ENCODE peak calls at places on chromosomes 11 and 22, in eight cellular contexts. E, O, H, N, L, W, C and X are unnamed samples.

GRCh38 chr11:125941241-125941605 is 4.6 kb upstream of the VSIG10L2 start:
- DNase-seq in E (no peak), O (peak; percentile 18), H (no peak), N (no peak), L (no peak), W (no peak), C (peak; percentile 25), X (no peak)

GRCh38 chr11:66363805-66364535 is 7.6 kb downstream of the SLC29A2 start:
- DNase-seq in E (peak; percentile 27), O (no peak), H (no peak), N (peak; percentile 71), L (peak; percentile 71), W (peak; percentile 77), C (peak; percentile 78), X (no peak)

GRCh38 chr11:94271885-94272372 is 32.5 kb upstream of the IZUMO1R start:
- DNase-seq in E (no peak), O (no peak), H (no peak), N (no peak), L (no peak), W (no peak), C (no peak), X (no peak)

GRCh38 chr11:18775492-18776292 is 15.9 kb downstream of the PTPN5 start:
- DNase-seq in E (peak; percentile 60), O (no peak), H (peak; percentile 36), N (peak; percentile 79), L (peak; percentile 72), W (peak; percentile 79), C (peak; percentile 59), X (no peak)

GRCh38 chr11:106391771-106392412 is 314.4 kb downstream of the AASDHPPT start:
- DNase-seq in E (peak; percentile 74), O (no peak), H (no peak), N (peak; percentile 89), L (no peak), W (no peak), C (no peak), X (no peak)

GRCh38 chr11:133928628-133929059 is 28.1 kb downstream of the IGSF9B start:
- DNase-seq in E (peak; percentile 63), O (no peak), H (no peak), N (peak; percentile 43), L (no peak), W (no peak), C (peak; percentile 63), X (no peak)

GRCh38 chr11:113014731-113015455 is 53.7 kb downstream of the NCAM1 start:
- DNase-seq in E (peak; percentile 37), O (peak; percentile 69), H (no peak), N (no peak), L (peak; percentile 48), W (no peak), C (no peak), X (peak; percentile 53)

GRCh38 chr11:74957937-74958629 is 9.0 kb downstream of the SPCS2 start:
- DNase-seq in E (no peak), O (no peak), H (no peak), N (no peak), L (no peak), W (no peak), C (no peak), X (no peak)

DNA sequence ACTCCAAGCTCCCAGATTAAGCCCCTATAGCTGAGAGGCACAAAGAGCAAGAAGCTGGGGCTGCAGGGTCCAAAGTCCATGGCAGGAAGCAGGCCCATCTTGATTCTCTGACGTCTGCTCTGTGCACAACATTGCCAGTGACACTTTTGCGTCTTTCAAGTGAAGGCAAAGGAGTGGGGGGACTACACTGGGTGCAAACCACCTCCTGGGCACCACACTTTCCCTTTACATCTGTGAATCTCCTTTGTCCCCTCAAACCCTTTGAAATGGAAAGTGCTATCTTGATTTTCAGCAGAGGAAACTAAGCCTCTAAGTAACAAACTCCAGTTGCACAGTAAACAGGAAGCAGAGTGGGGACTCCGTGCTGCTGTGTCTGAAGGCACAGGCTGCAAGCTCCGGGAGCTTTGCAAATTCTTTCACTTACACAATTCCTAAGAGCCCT is 428.0 kb downstream of the LARGE1 start:
- DNase-seq in E (no peak), O (no peak), H (no peak), N (no peak), L (no peak), W (no peak), C (no peak), X (no peak)
- H3K4me1 ChIP-seq in E (peaks cover 16% of the 10 kb centered on the region), O (peaks cover 13% of the 10 kb centered on the region), H (peaks cover 31% of the 10 kb centered on the region), N (no peaks in the 10 kb centered on the region), L (peaks cover 5% of the 10 kb centered on the region), W (no peaks in the 10 kb centered on the region), C (no peaks in the 10 kb centered on the region), X (no peaks in the 10 kb centered on the region)

GRCh38 chr22:32422062-32422461 is 10.0 kb upstream of the RTCB start:
- DNase-seq in E (no peak), O (no peak), H (no peak), N (no peak), L (no peak), W (no peak), C (no peak), X (no peak)
- H3K27me3 ChIP-seq in E (peaks cover 74% of the 10 kb centered on the region), O (no peaks in the 10 kb centered on the region), H (peaks cover 8% of the 10 kb centered on the region), N (peaks cover 55% of the 10 kb centered on the region), L (peaks cover 4% of the 10 kb centered on the region), W (no peaks in the 10 kb centered on the region), C (peaks cover 7% of the 10 kb centered on the region), X (no peaks in the 10 kb centered on the region)

DNA sequence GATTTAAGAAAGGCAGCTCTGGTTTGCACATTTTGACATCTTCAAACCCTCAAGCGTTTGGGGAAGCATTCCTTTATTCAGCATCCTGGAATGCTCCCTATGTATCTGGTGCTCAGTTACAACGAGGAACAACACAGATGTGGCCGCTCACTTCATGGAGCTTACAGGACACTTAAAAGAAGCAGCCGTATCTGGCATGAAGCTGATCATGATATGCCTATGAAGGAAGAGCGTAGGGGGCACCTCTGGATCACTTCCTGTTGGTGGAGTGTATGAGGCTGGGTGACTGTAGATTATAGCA is 72.3 kb upstream of the TP53I11 start:
- DNase-seq in E (no peak), O (no peak), H (no peak), N (no peak), L (no peak), W (no peak), C (peak; percentile 29), X (no peak)
- H3K4me1 ChIP-seq in E (peaks cover 20% of the 10 kb centered on the region), O (peaks cover 41% of the 10 kb centered on the region), H (peaks cover 36% of the 10 kb centered on the region), N (no peaks in the 10 kb centered on the region), L (peaks cover 24% of the 10 kb centered on the region), W (no peaks in the 10 kb centered on the region), C (peaks cover 5% of the 10 kb centered on the region), X (no peaks in the 10 kb centered on the region)

GRCh38 chr11:119602745-119603373 is 126.1 kb downstream of the NECTIN1 start:
- DNase-seq in E (no peak), O (no peak), H (no peak), N (no peak), L (no peak), W (no peak), C (no peak), X (no peak)
- H3K27me3 ChIP-seq in E (peaks cover 38% of the 10 kb centered on the region), O (no peaks in the 10 kb centered on the region), H (no peaks in the 10 kb centered on the region), N (no peaks in the 10 kb centered on the region), L (peaks cover 13% of the 10 kb centered on the region), W (no peaks in the 10 kb centered on the region), C (no peaks in the 10 kb centered on the region), X (no peaks in the 10 kb centered on the region)

GRCh38 chr22:42649261-42650056 is at the start of gene CYB5R3:
- DNase-seq in E (peak; percentile 92), O (peak; percentile 80), H (peak; percentile 57), N (peak; percentile 55), L (peak; percentile 88), W (peak; percentile 91), C (peak; percentile 82), X (peak; percentile 85)
- H3K4me1 ChIP-seq in E (peaks cover 46% of the 10 kb centered on the region), O (peaks cover 47% of the 10 kb centered on the region), H (peaks cover 45% of the 10 kb centered on the region), N (peaks cover 9% of the 10 kb centered on the region), L (peaks cover 44% of the 10 kb centered on the region), W (peaks cover 16% of the 10 kb centered on the region), C (peaks cover 39% of the 10 kb centered on the region), X (peaks cover 12% of the 10 kb centered on the region)

GRCh38 chr22:32421484-32421883 is 9.4 kb upstream of the RTCB start:
- DNase-seq in E (no peak), O (no peak), H (no peak), N (no peak), L (no peak), W (no peak), C (no peak), X (no peak)
- H3K27me3 ChIP-seq in E (peaks cover 75% of the 10 kb centered on the region), O (no peaks in the 10 kb centered on the region), H (peaks cover 8% of the 10 kb centered on the region), N (peaks cover 59% of the 10 kb centered on the region), L (peaks cover 4% of the 10 kb centered on the region), W (no peaks in the 10 kb centered on the region), C (peaks cover 7% of the 10 kb centered on the region), X (no peaks in the 10 kb centered on the region)

DNA sequence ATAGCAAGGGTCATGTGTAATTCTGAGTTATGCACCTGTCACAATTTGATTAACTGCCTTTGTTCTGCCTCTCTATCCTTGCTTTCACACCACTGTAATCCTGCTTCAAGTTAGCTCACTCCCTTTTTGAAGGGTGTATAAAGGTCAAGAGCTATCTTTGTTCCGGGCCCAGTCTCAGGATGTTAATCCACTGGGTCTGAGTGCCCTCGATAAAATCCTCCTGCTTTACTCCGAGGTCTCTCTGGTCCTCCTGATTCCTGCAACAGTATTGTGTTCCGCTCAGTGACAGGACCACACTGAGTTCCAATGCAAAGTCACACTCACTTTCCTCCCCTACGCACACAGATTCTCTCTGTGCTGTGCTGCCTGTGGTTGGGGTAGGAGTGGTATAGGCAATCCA is 186.5 kb downstream of the DYNC2H1 start:
- DNase-seq in E (peak; percentile 7), O (no peak), H (no peak), N (no peak), L (no peak), W (no peak), C (no peak), X (no peak)
- H3K4me1 ChIP-seq in E (no peaks in the 10 kb centered on the region), O (no peaks in the 10 kb centered on the region), H (no peaks in the 10 kb centered on the region), N (peaks cover 15% of the 10 kb centered on the region), L (no peaks in the 10 kb centered on the region), W (no peaks in the 10 kb centered on the region), C (no peaks in the 10 kb centered on the region), X (no peaks in the 10 kb centered on the region)